ENCODE peak calls at places on chromosomes 2 and 18, in nine cellular contexts. B is left lung, L is fibroblast of pulmonary artery, U is choroid plexus epithelial cell, Z is NB4, A is IMR-90, I is HCT116, P is epithelial cell of esophagus, M is tibial artery. G is an unnamed sample.

GRCh38 chr2:182207049-182207746 is 219.6 kb downstream of the PDE1A start:
- DNase-seq in B (no peak), L (no peak), U (no peak), Z (no peak), A (no peak), I (no peak), P (no peak), M (no peak), G (no peak)

GRCh38 chr2:156065912-156066311 is 266.6 kb downstream of the NR4A2 start:
- DNase-seq in B (no peak), L (no peak), U (no peak), Z (peak), A (no peak), I (no peak), P (peak), M (no peak), G (no peak)

GRCh38 chr2:8148260-8148880 is 533.5 kb upstream of the ID2 start:
- DNase-seq in B (no peak), L (peak), U (peak), Z (no peak), A (peak), I (peak), P (peak), M (no peak), G (no peak)

GRCh38 chr2:522776-523175 is 154.4 kb downstream of the TMEM18 start:
- DNase-seq in B (no peak), L (no peak), U (no peak), Z (no peak), A (no peak), I (no peak), P (no peak), M (no peak), G (no peak)

GRCh38 chr2:186757009-186757408 is 63.1 kb downstream of the FAM171B start:
- DNase-seq in B (no peak), L (no peak), U (no peak), Z (no peak), A (no peak), I (no peak), P (no peak), M (no peak), G (no peak)

GRCh38 chr2:234015861-234016260 is 34.6 kb upstream of the SPP2 start:
- DNase-seq in B (no peak), L (no peak), U (no peak), Z (no peak), A (no peak), I (no peak), P (no peak), M (no peak), G (no peak)

GRCh38 chr2:222892321-222892720 is 31.5 kb downstream of the ACSL3 start:
- DNase-seq in B (no peak), L (peak), U (peak), Z (peak), A (peak), I (no peak), P (peak), M (no peak), G (no peak)

GRCh38 chr18:13464432-13465125 is 246.0 kb downstream of the LDLRAD4 start:
- DNase-seq in B (peak), L (peak), U (peak), Z (peak), A (no peak), I (no peak), P (no peak), M (peak), G (peak)

GRCh38 chr2:238055841-238056240 is 5.0 kb upstream of the SCLY start:
- DNase-seq in B (no peak), L (no peak), U (no peak), Z (no peak), A (no peak), I (no peak), P (no peak), M (no peak), G (no peak)

GRCh38 chr2:216139884-216140283 is 30.7 kb downstream of the XRCC5 start:
- DNase-seq in B (no peak), L (peak), U (peak), Z (peak), A (no peak), I (peak), P (peak), M (no peak), G (peak)

DNA sequence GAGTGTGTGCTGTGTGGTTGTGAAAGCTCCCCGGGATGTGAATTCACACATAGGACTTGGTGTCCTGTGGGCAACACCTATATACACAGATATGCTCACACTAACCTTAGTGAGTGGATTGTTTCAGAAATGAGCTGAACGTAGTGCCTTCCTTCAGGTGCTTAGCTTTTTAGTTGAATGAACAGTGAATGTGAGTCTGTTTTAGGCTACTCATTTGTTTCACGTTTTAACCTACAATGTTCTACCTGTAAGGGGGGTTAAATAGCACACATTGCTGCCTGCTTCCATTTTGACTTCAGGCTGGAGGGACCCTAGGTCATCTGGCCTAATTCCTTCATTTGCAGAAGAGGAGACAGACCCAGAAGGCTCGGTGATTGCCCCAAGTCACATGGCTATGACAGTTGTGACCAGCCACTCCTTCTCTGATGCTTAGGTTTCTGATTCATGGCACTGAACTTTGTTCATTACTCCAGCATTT is 1.0 kb downstream of the PLEK start:
- DNase-seq in B (no peak), L (no peak), U (no peak), Z (peak), A (no peak), I (no peak), P (no peak), M (no peak), G (no peak)
- H3K4me3 ChIP-seq in B (peak), L (no peak), U (no peak), Z (peak), A (no peak), I (no peak), P (no peak), M (peak), G (peak)

GRCh38 chr18:49017813-49018552 is 67.2 kb upstream of the SMAD7 start:
- DNase-seq in B (peak), L (no peak), U (no peak), Z (no peak), A (no peak), I (no peak), P (no peak), M (no peak), G (no peak)

GRCh38 chr18:49013961-49014604 is 63.3 kb upstream of the SMAD7 start:
- DNase-seq in B (peak), L (no peak), U (no peak), Z (no peak), A (no peak), I (no peak), P (no peak), M (no peak), G (no peak)

GRCh38 chr18:49014605-49015267 is 64.0 kb upstream of the SMAD7 start:
- DNase-seq in B (no peak), L (no peak), U (no peak), Z (no peak), A (no peak), I (no peak), P (no peak), M (no peak), G (no peak)

GRCh38 chr18:49016648-49017539 is 66.1 kb upstream of the SMAD7 start:
- DNase-seq in B (peak), L (peak), U (peak), Z (no peak), A (peak), I (peak), P (peak), M (no peak), G (no peak)

GRCh38 chr18:49015886-49016647 is 65.3 kb upstream of the SMAD7 start:
- DNase-seq in B (peak), L (no peak), U (no peak), Z (no peak), A (no peak), I (no peak), P (no peak), M (no peak), G (peak)
- TF ChIP-seq CTCF in B (no peak), L (no peak), U (no peak), Z (no peak), A (no peak), I (no peak), P (no peak), M (no peak), G (no peak)

GRCh38 chr2:152174574-152174973 is 989 bp downstream of the STAM2 start:
- DNase-seq in B (no peak), L (no peak), U (no peak), Z (no peak), A (no peak), I (no peak), P (no peak), M (no peak), G (no peak)

GRCh38 chr2:152176113-152176714 is 651 bp upstream of the STAM2 start:
- DNase-seq in B (no peak), L (peak), U (peak), Z (no peak), A (peak), I (no peak), P (peak), M (no peak), G (no peak)

GRCh38 chr2:152171733-152172132 is 3.8 kb downstream of the STAM2 start:
- DNase-seq in B (no peak), L (peak), U (peak), Z (no peak), A (no peak), I (no peak), P (peak), M (no peak), G (no peak)

GRCh38 chr2:152175368-152176112 is at the start of gene STAM2:
- DNase-seq in B (peak), L (peak), U (peak), Z (peak), A (peak), I (peak), P (peak), M (peak), G (peak)

GRCh38 chr2:152175012-152175367 is 573 bp downstream of the STAM2 start:
- DNase-seq in B (no peak), L (no peak), U (no peak), Z (no peak), A (no peak), I (no peak), P (no peak), M (no peak), G (no peak)
- H3K4me3 ChIP-seq in B (peak), L (peak), U (peak), Z (peak), A (peak), I (peak), P (peak), M (peak), G (peak)

DNA sequence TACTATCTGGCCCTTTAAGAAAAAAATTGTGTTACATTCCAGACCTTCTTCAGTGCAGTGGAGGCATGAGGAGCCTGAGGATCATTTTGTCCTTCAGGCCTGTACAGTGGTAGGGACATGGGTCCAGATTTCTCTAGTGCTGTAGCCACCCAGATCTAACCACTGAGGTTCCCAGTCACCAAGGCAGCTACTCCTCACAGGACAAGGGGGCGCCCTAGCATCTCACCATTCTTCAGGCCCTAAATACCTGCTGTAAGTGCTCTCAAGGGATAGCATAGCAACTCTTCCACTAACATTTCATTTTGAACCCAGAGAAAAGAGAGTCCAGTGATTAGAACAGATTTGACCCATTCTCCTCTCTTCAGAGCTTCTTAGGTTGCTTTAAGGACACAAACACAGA is 1533.0 kb downstream of the LRP1B start:
- DNase-seq in B (no peak), L (no peak), U (no peak), Z (peak), A (no peak), I (no peak), P (no peak), M (no peak), G (no peak)
- TF ChIP-seq CTCF in B (no peak), L (no peak), U (no peak), Z (no peak), A (no peak), I (no peak), P (no peak), M (no peak), G (no peak)

GRCh38 chr2:10446631-10447030 is 1.5 kb downstream of the ODC1 start:
- DNase-seq in B (no peak), L (no peak), U (no peak), Z (no peak), A (no peak), I (no peak), P (no peak), M (no peak), G (no peak)
- H3K4me3 ChIP-seq in B (peak), L (peak), U (no peak), Z (peak), A (no peak), I (peak), P (peak), M (peak), G (no peak)

DNA sequence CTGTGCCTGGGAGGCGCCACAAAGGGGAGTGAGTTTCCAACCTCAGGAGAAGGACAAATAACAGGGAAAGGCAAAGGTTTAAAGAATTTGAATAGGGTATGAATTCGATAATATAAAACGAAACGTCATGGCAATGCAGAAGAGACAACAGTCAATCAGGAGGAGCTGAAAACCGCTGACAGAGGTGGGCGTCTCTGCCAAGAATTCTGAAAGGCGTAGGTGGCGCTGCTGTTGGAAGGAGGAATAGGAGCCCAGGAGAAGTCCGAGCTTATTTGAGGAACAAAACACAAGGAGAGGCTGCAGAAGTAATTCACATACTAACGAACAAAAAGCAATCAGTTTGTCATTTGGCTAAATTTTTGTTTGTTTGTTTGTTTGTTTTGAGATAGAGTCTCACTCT is 485.8 kb upstream of the POU3F3 start:
- DNase-seq in B (no peak), L (no peak), U (no peak), Z (no peak), A (no peak), I (no peak), P (no peak), M (no peak), G (no peak)
- TF ChIP-seq CTCF in B (no peak), L (no peak), U (no peak), Z (no peak), A (no peak), I (no peak), P (no peak), M (no peak), G (no peak)

DNA sequence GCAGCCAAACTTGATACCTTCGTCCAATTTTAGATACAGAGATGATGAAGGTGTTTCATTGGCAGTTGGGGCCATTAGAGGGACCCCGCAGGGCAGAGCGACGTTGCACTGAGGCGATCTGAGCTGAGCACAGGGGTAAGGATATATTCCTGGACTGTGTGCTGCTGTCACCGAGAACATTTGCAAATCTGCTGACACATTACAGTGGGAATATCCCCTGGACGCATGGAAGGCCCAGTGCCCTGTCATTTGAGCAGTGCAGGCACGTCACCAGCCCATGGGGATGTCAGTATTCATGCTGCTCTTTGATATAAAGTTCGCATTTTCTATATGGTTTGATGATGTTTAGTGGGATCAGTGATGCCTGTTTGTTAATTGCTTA is 10.4 kb upstream of the MMADHC start:
- DNase-seq in B (no peak), L (peak), U (no peak), Z (no peak), A (peak), I (no peak), P (no peak), M (no peak), G (no peak)
- H3K4me3 ChIP-seq in B (no peak), L (peak), U (peak), Z (no peak), A (peak), I (peak), P (no peak), M (peak), G (no peak)

GRCh38 chr2:113192459-113193100 is 18.8 kb downstream of the PSD4 start:
- DNase-seq in B (no peak), L (no peak), U (no peak), Z (no peak), A (no peak), I (no peak), P (no peak), M (no peak), G (no peak)
- TF ChIP-seq CTCF in B (no peak), L (no peak), U (peak), Z (peak), A (no peak), I (peak), P (no peak), M (no peak), G (no peak)

GRCh38 chr2:17543131-17543660 is 2.7 kb downstream of the VSNL1 start:
- DNase-seq in B (no peak), L (no peak), U (no peak), Z (no peak), A (no peak), I (no peak), P (no peak), M (no peak), G (no peak)
- H3K4me3 ChIP-seq in B (no peak), L (no peak), U (no peak), Z (no peak), A (no peak), I (no peak), P (peak), M (no peak), G (no peak)